ENCODE peak calls at places on chromosomes 13 and 19, in seven cellular contexts. W is HFFc6; H is HFF-Myc; O is CD4-positive, alpha-beta T cell; R is esophagus squamous epithelium; M is omental fat pad; C is kidney. F is an unnamed sample.

GRCh38 chr19:58033741-58034475 is at the start of gene ZSCAN1:
- DNase-seq in R (no peak), M (peak; percentile 38), H (no peak), C (peak; percentile 97), O (no peak), W (no peak), F (no peak)

GRCh38 chr13:30551194-30551593 is 66.5 kb upstream of the USPL1 start:
- DNase-seq in H (peak; percentile 16), W (peak; percentile 47), R (no peak), O (no peak), C (no peak), M (no peak), F (peak; percentile 54)

GRCh38 chr13:101397742-101398141 is 18.6 kb downstream of the NALCN start:
- DNase-seq in M (no peak), C (no peak), O (no peak), H (peak; percentile 45), W (peak; percentile 87), R (no peak), F (peak; percentile 48)

GRCh38 chr19:16623066-16623465 is 4.9 kb downstream of the MED26 start:
- DNase-seq in C (no peak), O (no peak), M (no peak), W (no peak), R (no peak), H (no peak), F (no peak)

GRCh38 chr13:106377341-106377740 is 158.1 kb downstream of the EFNB2 start:
- DNase-seq in C (no peak), M (no peak), O (no peak), H (no peak), R (no peak), W (no peak), F (no peak)

GRCh38 chr13:113452942-113453901 is at the start of gene ADPRHL1:
- DNase-seq in M (no peak), R (no peak), H (no peak), O (no peak), C (peak; percentile 46), W (no peak), F (no peak)

GRCh38 chr19:14477417-14478112 is 2.4 kb upstream of the PTGER1 start:
- DNase-seq in W (no peak), C (peak; percentile 93), M (no peak), O (no peak), R (no peak), H (no peak), F (no peak)

GRCh38 chr19:3990815-3991117 is 5.5 kb upstream of the EEF2 start:
- DNase-seq in W (no peak), H (no peak), C (no peak), R (no peak), O (no peak), M (no peak), F (no peak)

GRCh38 chr13:51946163-51946669 is 65.0 kb downstream of the ATP7B start:
- DNase-seq in C (no peak), O (no peak), M (no peak), H (no peak), W (no peak), R (no peak), F (no peak)

GRCh38 chr19:14383898-14384669 is 2.8 kb downstream of the ADGRE5 start:
- DNase-seq in O (no peak), C (no peak), H (no peak), M (no peak), W (peak; percentile 32), R (no peak), F (peak; percentile 50)

GRCh38 chr13:75480691-75481175 is 1.2 kb downstream of the TBC1D4 start:
- DNase-seq in H (peak; percentile 30), M (no peak), C (peak; percentile 89), O (no peak), R (no peak), W (peak; percentile 25), F (peak; percentile 59)

GRCh38 chr13:62544928-62545327 is 1129.3 kb upstream of the PCDH20 start:
- DNase-seq in H (no peak), W (no peak), M (no peak), C (no peak), R (no peak), O (no peak), F (no peak)

GRCh38 chr13:76852991-76853390 is 33.2 kb downstream of the KCTD12 start:
- DNase-seq in H (no peak), M (no peak), R (no peak), W (peak; percentile 5), O (no peak), C (no peak), F (peak; percentile 95)

GRCh38 chr13:20391597-20392452 is 133.8 kb downstream of the CRYL1 start:
- DNase-seq in M (no peak), H (no peak), C (no peak), W (no peak), R (no peak), O (no peak), F (no peak)

GRCh38 chr13:56988543-56988942 is 152.2 kb upstream of the PRR20A start:
- DNase-seq in C (no peak), M (no peak), H (no peak), R (no peak), O (no peak), W (no peak), F (peak; percentile 33)

GRCh38 chr19:42088471-42089190 is 12.7 kb downstream of the ZNF574 start:
- DNase-seq in O (no peak), W (peak; percentile 42), C (no peak), R (no peak), H (no peak), M (no peak), F (no peak)

GRCh38 chr13:59542303-59542702 is 621.4 kb downstream of the DIAPH3 start:
- DNase-seq in W (no peak), O (no peak), H (no peak), C (no peak), M (no peak), R (no peak), F (no peak)

GRCh38 chr13:89695343-89696257 is 1651.9 kb upstream of the MIR17HG start:
- DNase-seq in R (no peak), H (no peak), O (no peak), M (no peak), W (no peak), C (no peak), F (peak; percentile 66)

GRCh38 chr19:4007836-4008539 is 452 bp downstream of the PIAS4 start:
- DNase-seq in W (no peak), R (no peak), C (no peak), O (no peak), M (no peak), H (no peak), F (peak; percentile 14)

GRCh38 chr19:7657047-7657779 is 11.6 kb upstream of the RETN start:
- DNase-seq in C (no peak), O (no peak), W (no peak), H (no peak), R (no peak), M (no peak), F (peak; percentile 38)

GRCh38 chr13:109786457-109787134 is at the start of gene IRS2:
- DNase-seq in R (peak; percentile 46), O (peak; percentile 93), W (peak; percentile 91), H (peak; percentile 76), M (peak; percentile 87), C (peak; percentile 97), F (peak; percentile 92)

GRCh38 chr13:96967248-96967745 is 27.0 kb downstream of the OXGR1 start:
- DNase-seq in C (no peak), O (no peak), W (no peak), R (no peak), M (no peak), H (no peak), F (peak; percentile 35)

GRCh38 chr19:16876904-16877361 is 11.9 kb upstream of the F2RL3 start:
- DNase-seq in C (no peak), O (no peak), M (no peak), H (no peak), W (no peak), R (no peak), F (no peak)

GRCh38 chr19:1039646-1040475 is at the start of gene ABCA7:
- DNase-seq in C (peak; percentile 99), O (peak; percentile 99), R (peak; percentile 84), M (peak; percentile 94), W (peak; percentile 98), H (peak; percentile 91), F (peak; percentile 98)
- TF ChIP-seq CTCF in C (peak; percentile 17), O (no peak), R (no peak), M (no peak), W (peak; percentile 9), H (no peak), F (no peak)

DNA sequence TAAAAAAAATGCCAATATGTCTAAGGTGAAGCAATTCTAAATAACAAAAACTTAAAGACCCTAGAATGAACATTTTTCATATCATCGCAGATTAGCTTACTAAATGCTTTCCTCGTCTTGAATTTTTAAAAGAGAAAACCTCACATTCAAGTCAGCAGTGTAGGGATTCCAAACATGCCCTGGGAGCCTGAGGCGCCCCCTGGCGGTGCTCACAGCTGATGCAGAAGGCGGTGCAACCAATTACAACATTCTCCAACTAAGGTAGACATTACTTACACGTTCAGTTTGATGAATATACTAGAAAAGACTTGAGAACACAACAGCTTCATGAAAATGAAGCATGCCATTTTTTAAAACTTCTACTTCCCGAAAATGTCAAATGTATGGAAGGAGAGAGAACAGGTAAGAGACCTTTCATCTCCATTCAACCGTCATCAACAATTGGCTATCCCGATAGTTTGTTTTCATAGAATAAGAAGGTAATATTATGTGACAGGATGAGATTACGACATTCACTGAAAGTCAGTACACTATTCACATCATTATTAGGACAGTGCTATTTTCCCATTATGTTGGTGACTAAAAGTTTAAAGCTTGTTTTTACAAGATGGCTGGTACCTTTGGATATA is 304.4 kb downstream of the DCLK1 start:
- DNase-seq in R (no peak), O (no peak), C (no peak), H (no peak), M (no peak), W (no peak), F (no peak)
- TF ChIP-seq CTCF in R (no peak), O (no peak), C (no peak), H (no peak), M (no peak), W (peak; percentile 53), F (no peak)

DNA sequence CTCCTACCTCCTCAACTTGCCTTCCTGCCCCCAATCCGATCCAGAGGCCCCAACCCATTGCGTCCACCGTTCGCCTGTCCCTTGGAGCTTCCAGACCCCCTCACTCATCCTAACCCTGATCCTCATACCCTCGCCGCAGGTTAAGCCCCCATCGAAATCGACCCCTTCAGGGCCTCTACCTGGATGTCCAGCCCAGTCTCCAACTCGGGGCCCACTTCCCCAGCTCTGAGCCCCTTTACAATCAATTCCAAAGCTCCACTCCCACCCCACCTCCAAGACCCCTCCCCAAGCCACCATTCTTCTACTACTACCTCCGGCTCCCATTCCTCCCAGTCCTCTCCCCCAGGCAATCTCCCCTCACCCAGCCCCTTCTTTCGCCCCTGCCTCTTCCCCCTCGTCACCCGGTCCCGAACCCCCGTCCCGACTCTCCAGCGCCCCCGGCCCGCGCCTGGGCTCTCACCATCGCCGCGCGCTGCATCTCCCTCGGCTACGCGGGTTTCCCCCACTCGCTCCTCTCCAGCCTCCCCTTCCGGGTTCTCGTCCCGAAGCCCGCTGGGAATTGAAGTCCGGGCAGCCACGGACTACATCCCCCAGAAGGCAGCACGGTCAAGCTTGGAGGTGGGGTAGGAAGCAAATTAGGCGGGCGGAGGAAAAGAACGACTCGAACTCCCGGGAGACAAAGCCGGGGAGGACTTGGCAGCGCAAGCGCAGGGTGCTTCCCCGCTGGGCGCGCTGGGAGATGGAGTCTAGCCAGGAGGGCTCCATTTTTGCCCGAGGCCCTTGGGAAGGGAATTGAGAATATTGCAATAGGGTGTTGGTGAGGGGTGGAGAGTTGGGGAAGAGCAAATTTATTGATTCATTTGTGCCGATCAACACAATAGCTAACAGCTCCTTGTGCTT is at the start of gene FBXO46:
- DNase-seq in O (peak; percentile 91), C (peak; percentile 98), M (peak; percentile 87), H (peak; percentile 94), R (peak; percentile 91), W (peak; percentile 98), F (peak; percentile 99)
- TF ChIP-seq CTCF in O (no peak), C (peak; percentile 14), M (no peak), H (no peak), R (no peak), W (peak; percentile 22), F (no peak)

GRCh38 chr13:32378012-32378411 is 49.9 kb downstream of the N4BP2L1 start:
- DNase-seq in W (no peak), H (no peak), R (no peak), O (no peak), C (no peak), M (no peak), F (no peak)
- TF ChIP-seq CTCF in W (peak; percentile 12), H (no peak), R (no peak), O (no peak), C (no peak), M (no peak), F (no peak)